ENCODE peak calls at places on chromosomes 4 and X, in seven cellular contexts. W is mesenchymal stem cell, C is IMR-90, M is mesendoderm, T is H9, V is H1, F is trophoblast cell. B is an unnamed sample.

GRCh38 chrX:24682739-24683432 is 10.8 kb upstream of the POLA1 start:
- DNase-seq in W (no peak), C (no peak), M (no peak), T (no peak), V (no peak), F (no peak), B (no peak)

GRCh38 chrX:40132751-40133150 is 35.0 kb upstream of the BCOR start:
- DNase-seq in W (peak), C (peak), M (no peak), T (no peak), V (no peak), F (no peak), B (no peak)

GRCh38 chr4:152626790-152627189 is 53.0 kb downstream of the TMEM154 start:
- DNase-seq in W (no peak), C (no peak), M (no peak), T (no peak), V (no peak), F (no peak), B (no peak)

GRCh38 chrX:8679572-8679971 is 52.4 kb downstream of the ANOS1 start:
- DNase-seq in W (no peak), C (no peak), M (no peak), T (no peak), V (no peak), F (no peak), B (no peak)

GRCh38 chrX:48698306-48698705 is 1.8 kb downstream of the SUV39H1 start:
- DNase-seq in W (no peak), C (no peak), M (peak), T (no peak), V (no peak), F (peak), B (no peak)

GRCh38 chr4:66048861-66049260 is 378.6 kb upstream of the EPHA5 start:
- DNase-seq in W (no peak), C (no peak), M (no peak), T (no peak), V (no peak), F (no peak), B (no peak)

GRCh38 chrX:2342281-2342688 is 158.5 kb downstream of the DHRSX start:
- DNase-seq in W (peak), C (no peak), M (no peak), T (no peak), V (no peak), F (no peak), B (no peak)

GRCh38 chr4:187849556-187850245 is 145.9 kb upstream of the ZFP42 start:
- DNase-seq in W (no peak), C (no peak), M (no peak), T (no peak), V (no peak), F (no peak), B (no peak)

GRCh38 chr4:128757712-128758111 is 51.8 kb upstream of the JADE1 start:
- DNase-seq in W (peak), C (peak), M (peak), T (peak), V (no peak), F (no peak), B (no peak)

GRCh38 chrX:15425024-15425423 is 40.8 kb upstream of the VEGFD start:
- DNase-seq in W (no peak), C (no peak), M (no peak), T (no peak), V (no peak), F (no peak), B (no peak)

GRCh38 chrX:13064599-13065143 is 20.3 kb upstream of the FAM9C start:
- DNase-seq in W (peak), C (peak), M (no peak), T (no peak), V (no peak), F (peak), B (no peak)

GRCh38 chr4:127631420-127631819 is 1.3 kb upstream of the INTU start:
- DNase-seq in W (no peak), C (peak), M (no peak), T (no peak), V (no peak), F (peak), B (no peak)

GRCh38 chrX:7925867-7926472 is 1.2 kb downstream of the PNPLA4 start:
- DNase-seq in W (peak), C (peak), M (peak), T (peak), V (peak), F (peak), B (peak)

GRCh38 chrX:21745756-21746155 is 12.2 kb downstream of the SMPX start:
- DNase-seq in W (peak), C (peak), M (peak), T (no peak), V (no peak), F (peak), B (no peak)

GRCh38 chr4:145565328-145565727 is 53.9 kb upstream of the MMAA start:
- DNase-seq in W (peak), C (no peak), M (no peak), T (no peak), V (no peak), F (no peak), B (no peak)

GRCh38 chr4:130510661-130511060 is 1414.7 kb downstream of the C4orf33 start:
- DNase-seq in W (no peak), C (no peak), M (no peak), T (no peak), V (no peak), F (no peak), B (no peak)

GRCh38 chr4:94741304-94741703 is 16.5 kb upstream of the BMPR1B start:
- DNase-seq in W (peak), C (peak), M (no peak), T (no peak), V (no peak), F (no peak), B (no peak)

GRCh38 chr4:54363037-54363436 is 133.9 kb downstream of the PDGFRA start:
- DNase-seq in W (no peak), C (no peak), M (peak), T (no peak), V (no peak), F (peak), B (no peak)

GRCh38 chrX:132565273-132565672 is 76.4 kb upstream of the MBNL3 start:
- DNase-seq in W (no peak), C (no peak), M (no peak), T (no peak), V (no peak), F (no peak), B (no peak)

GRCh38 chrX:109840585-109840984 is 107.5 kb upstream of the ACSL4 start:
- DNase-seq in W (peak), C (peak), M (peak), T (no peak), V (no peak), F (peak), B (no peak)

GRCh38 chr4:145501051-145501660 is 19.5 kb downstream of the SMAD1 start:
- DNase-seq in W (no peak), C (no peak), M (no peak), T (no peak), V (no peak), F (no peak), B (no peak)

GRCh38 chrX:111519215-111519614 is 7.8 kb downstream of the SERTM2 start:
- DNase-seq in W (peak), C (peak), M (peak), T (no peak), V (no peak), F (peak), B (peak)

GRCh38 chr4:6391852-6392188 is 80.6 kb downstream of the PPP2R2C start:
- DNase-seq in W (no peak), C (no peak), M (no peak), T (no peak), V (no peak), F (no peak), B (no peak)

GRCh38 chr4:157204634-157205244 is 15.8 kb upstream of the GRIA2 start:
- DNase-seq in W (no peak), C (peak), M (peak), T (peak), V (peak), F (peak), B (no peak)

GRCh38 chr4:118270492-118270891 is 82.3 kb downstream of the PRSS12 start:
- DNase-seq in W (peak), C (peak), M (peak), T (no peak), V (no peak), F (peak), B (peak)

GRCh38 chr4:45370370-45370769 is 644.0 kb upstream of the GNPDA2 start:
- DNase-seq in W (no peak), C (no peak), M (no peak), T (no peak), V (no peak), F (no peak), B (no peak)

GRCh38 chr4:110629780-110630500 is 7.1 kb upstream of the PITX2 start:
- DNase-seq in W (peak), C (no peak), M (peak), T (no peak), V (peak), F (no peak), B (no peak)
- H4K8ac ChIP-seq in W (no peak), C (no peak), M (no peak), T (no peak), V (no peak), F (no peak), B (no peak)

GRCh38 chr4:27267435-27268355 is 407.1 kb downstream of the STIM2 start:
- DNase-seq in W (no peak), C (no peak), M (no peak), T (no peak), V (no peak), F (no peak), B (no peak)
- H2AK5ac ChIP-seq in W (no peak), C (no peak), M (no peak), T (no peak), V (no peak), F (no peak), B (no peak)

GRCh38 chrX:113800955-113801354 is 782.9 kb upstream of the HTR2C start:
- DNase-seq in W (no peak), C (no peak), M (peak), T (no peak), V (no peak), F (peak), B (no peak)
- H4K8ac ChIP-seq in W (no peak), C (no peak), M (no peak), T (no peak), V (no peak), F (no peak), B (no peak)

GRCh38 chrX:148443216-148443615 is 57.2 kb upstream of the AFF2 start:
- DNase-seq in W (no peak), C (no peak), M (no peak), T (no peak), V (no peak), F (no peak), B (no peak)

GRCh38 chrX:148448686-148449085 is 51.7 kb upstream of the AFF2 start:
- DNase-seq in W (no peak), C (no peak), M (no peak), T (no peak), V (no peak), F (no peak), B (no peak)
- H2AK5ac ChIP-seq in W (no peak), C (no peak), M (no peak), T (no peak), V (no peak), F (no peak), B (no peak)

DNA sequence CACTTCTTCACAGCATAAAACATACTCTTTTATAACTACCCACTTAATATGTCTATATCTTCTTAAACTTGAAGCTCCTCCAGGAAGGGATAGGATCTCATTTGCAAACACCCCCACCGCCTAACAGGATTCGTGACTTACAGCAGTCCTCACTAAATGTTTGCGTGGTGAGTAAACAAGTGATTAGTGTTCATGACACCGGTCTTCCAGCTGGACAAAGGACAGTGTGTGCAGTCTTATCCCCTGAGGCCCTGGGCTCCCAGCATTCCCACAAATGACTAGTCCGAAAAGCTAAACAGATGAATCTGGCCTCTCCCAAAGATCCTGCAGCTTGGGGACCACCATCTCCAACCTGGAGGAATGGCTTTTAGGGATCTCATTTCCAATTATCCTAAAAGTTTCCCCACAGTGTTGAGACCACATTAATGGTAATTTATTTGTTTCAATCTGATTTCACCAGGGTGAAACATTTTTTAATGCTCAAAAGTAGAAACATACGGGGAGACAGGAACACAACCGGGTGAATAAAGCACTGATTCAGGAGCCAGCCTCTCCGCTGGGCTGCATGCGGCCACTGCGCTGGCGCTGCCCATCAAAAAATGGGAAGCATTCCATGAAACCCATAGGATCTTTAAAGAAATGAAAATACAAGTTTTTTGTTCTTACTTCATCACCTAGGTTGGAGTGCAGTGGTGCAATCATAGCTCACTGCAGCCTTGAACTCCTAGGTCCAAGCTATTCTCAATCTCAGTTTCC is 69.2 kb downstream of the HADH start:
- DNase-seq in W (peak), C (peak), M (no peak), T (no peak), V (no peak), F (peak), B (no peak)
- H4K8ac ChIP-seq in W (no peak), C (peak), M (no peak), T (no peak), V (no peak), F (peak), B (no peak)